ENCODE peak calls at places on chromosome 12, in ten cellular contexts. B is HAP-1, A is astrocyte of the cerebellum, D is GM23248, G is uterus, L is GM23338, V is mesendoderm, Y is left lung, W is suprapubic skin, N is lung. S is an unnamed sample.

GRCh38 chr12:42422785-42423184 is 96.8 kb downstream of the PPHLN1 start:
- DNase-seq in B (no peak), A (no peak), D (no peak), G (no peak), L (no peak), V (no peak), Y (no peak), W (no peak), N (no peak), S (no peak)

GRCh38 chr12:12506541-12506940 is 56.1 kb downstream of the DUSP16 start:
- DNase-seq in B (no peak), A (no peak), D (peak; percentile 77), G (no peak), L (peak; percentile 36), V (peak; percentile 61), Y (no peak), W (no peak), N (no peak), S (peak; percentile 70)

GRCh38 chr12:30794591-30795409 is 40.0 kb upstream of the CAPRIN2 start:
- DNase-seq in B (no peak), A (peak; percentile 86), D (peak; percentile 92), G (no peak), L (peak; percentile 77), V (peak; percentile 99), Y (no peak), W (no peak), N (no peak), S (peak; percentile 88)

GRCh38 chr12:72277415-72277814 is 5.2 kb downstream of the TRHDE start:
- DNase-seq in B (no peak), A (no peak), D (peak; percentile 16), G (no peak), L (no peak), V (no peak), Y (no peak), W (no peak), N (no peak), S (no peak)

GRCh38 chr12:71589478-71589881 is 74.2 kb downstream of the ZFC3H1 start:
- DNase-seq in B (no peak), A (no peak), D (peak; percentile 37), G (no peak), L (no peak), V (no peak), Y (no peak), W (no peak), N (no peak), S (no peak)

GRCh38 chr12:52740591-52740990 is 36.6 kb downstream of the KRT76 start:
- DNase-seq in B (no peak), A (no peak), D (no peak), G (no peak), L (no peak), V (no peak), Y (no peak), W (no peak), N (no peak), S (no peak)

GRCh38 chr12:125330645-125331341 is 265.6 kb downstream of the AACS start:
- DNase-seq in B (peak; percentile 86), A (no peak), D (peak; percentile 64), G (peak; percentile 22), L (peak; percentile 87), V (peak; percentile 79), Y (peak; percentile 88), W (no peak), N (peak; percentile 48), S (peak; percentile 69)

GRCh38 chr12:57765003-57765697 is 1.7 kb downstream of the CYP27B1 start:
- DNase-seq in B (peak; percentile 71), A (no peak), D (peak; percentile 69), G (no peak), L (peak; percentile 86), V (peak; percentile 78), Y (peak; percentile 86), W (no peak), N (no peak), S (no peak)

GRCh38 chr12:49865782-49866135 is 22.9 kb upstream of the BCDIN3D start:
- DNase-seq in B (no peak), A (no peak), D (no peak), G (no peak), L (no peak), V (no peak), Y (no peak), W (no peak), N (no peak), S (no peak)

GRCh38 chr12:49864817-49865090 is 21.8 kb upstream of the BCDIN3D start:
- DNase-seq in B (no peak), A (no peak), D (no peak), G (no peak), L (no peak), V (no peak), Y (no peak), W (no peak), N (no peak), S (no peak)

GRCh38 chr12:49865109-49865781 is 22.3 kb upstream of the BCDIN3D start:
- DNase-seq in B (no peak), A (no peak), D (no peak), G (no peak), L (no peak), V (no peak), Y (peak; percentile 45), W (no peak), N (no peak), S (no peak)

GRCh38 chr12:49866859-49867579 is 24.1 kb upstream of the BCDIN3D start:
- DNase-seq in B (peak; percentile 86), A (peak; percentile 26), D (peak; percentile 69), G (peak; percentile 83), L (peak; percentile 90), V (peak; percentile 81), Y (peak; percentile 88), W (peak; percentile 89), N (peak; percentile 82), S (peak; percentile 49)

DNA sequence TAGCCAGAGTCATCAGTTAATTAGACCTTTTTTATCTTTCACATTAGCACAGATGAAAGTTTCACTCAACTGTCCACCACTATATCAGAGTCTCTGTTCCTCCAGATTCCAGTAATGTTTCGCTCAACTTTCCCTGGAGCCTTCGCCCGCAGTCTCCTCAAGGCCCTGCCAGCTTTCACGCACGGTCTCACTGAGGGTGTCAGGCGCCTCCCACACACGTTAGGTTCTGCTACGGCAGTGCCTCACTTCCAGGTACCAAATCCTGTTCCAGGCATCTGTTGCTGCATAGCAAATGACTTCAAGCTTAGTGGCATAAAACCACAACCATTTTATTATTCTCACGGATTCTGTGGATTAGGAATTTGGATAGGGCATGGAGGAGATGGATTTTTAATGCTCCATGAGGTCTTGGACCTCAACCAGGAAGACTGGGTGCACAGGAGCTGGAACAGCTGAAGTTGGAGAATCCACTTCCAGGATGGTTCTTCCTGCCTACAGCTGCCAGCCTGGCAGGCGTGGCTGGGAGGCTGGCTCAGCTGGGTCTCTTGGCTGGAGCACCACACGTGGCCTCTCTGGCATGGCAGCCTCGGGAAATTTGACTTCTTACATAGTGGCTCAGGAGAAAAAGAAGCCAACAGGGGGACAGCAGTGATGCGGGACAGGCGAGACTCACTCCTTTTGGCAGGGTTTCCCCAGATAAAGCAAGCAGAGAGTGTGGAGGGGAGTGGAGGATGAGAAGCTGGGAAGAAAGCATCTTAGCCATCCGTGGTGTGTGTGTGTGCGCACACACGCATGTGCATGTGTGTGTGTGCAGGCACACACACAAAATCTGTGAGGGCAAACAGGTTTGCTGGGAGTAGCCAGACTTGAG is 21.3 kb upstream of the BCDIN3D start:
- DNase-seq in B (no peak), A (no peak), D (peak; percentile 23), G (no peak), L (no peak), V (no peak), Y (no peak), W (no peak), N (no peak), S (peak; percentile 55)
- H3K4me3 ChIP-seq in B (no peak overlapping the region), A (no peak overlapping the region), D (no peak overlapping the region), G (no peak overlapping the region), L (no peak overlapping the region), V (no peak overlapping the region), Y (no peak overlapping the region), W (no peak overlapping the region), N (no peak overlapping the region), S (no peak overlapping the region)

DNA sequence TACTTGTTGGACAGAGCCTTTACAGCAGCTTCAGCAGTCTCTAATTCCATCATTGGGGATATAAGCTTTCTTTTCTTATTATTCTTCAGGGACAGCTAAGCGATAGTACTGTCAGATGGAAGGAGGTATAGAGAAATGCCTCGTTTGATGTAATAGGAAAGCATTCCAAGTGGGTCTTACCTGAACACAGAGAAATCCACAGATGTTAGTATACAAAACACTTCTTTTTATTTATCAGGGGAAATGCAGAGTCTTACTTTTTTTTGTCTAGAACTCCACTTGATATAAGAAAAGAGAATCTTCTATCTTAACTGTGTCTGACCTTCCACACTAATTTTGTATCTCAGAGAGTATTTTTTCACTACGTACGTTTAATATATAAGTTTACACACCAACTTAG is 1.9 kb downstream of the SYT1 start:
- DNase-seq in B (no peak), A (no peak), D (no peak), G (no peak), L (no peak), V (no peak), Y (no peak), W (no peak), N (no peak), S (no peak)
- H3K4me3 ChIP-seq in B (no peak overlapping the region), A (no peak overlapping the region), D (no peak overlapping the region), G (no peak overlapping the region), L (peak overlapping the region; percentile 78), V (no peak overlapping the region), Y (no peak overlapping the region), W (no peak overlapping the region), N (no peak overlapping the region), S (no peak overlapping the region)

GRCh38 chr12:31807773-31808097 is 78.9 kb upstream of the AMN1 start:
- DNase-seq in B (no peak), A (no peak), D (no peak), G (no peak), L (no peak), V (no peak), Y (no peak), W (no peak), N (no peak), S (no peak)

GRCh38 chr12:31804185-31804504 is 75.3 kb upstream of the AMN1 start:
- DNase-seq in B (no peak), A (no peak), D (no peak), G (no peak), L (no peak), V (no peak), Y (no peak), W (no peak), N (no peak), S (no peak)

DNA sequence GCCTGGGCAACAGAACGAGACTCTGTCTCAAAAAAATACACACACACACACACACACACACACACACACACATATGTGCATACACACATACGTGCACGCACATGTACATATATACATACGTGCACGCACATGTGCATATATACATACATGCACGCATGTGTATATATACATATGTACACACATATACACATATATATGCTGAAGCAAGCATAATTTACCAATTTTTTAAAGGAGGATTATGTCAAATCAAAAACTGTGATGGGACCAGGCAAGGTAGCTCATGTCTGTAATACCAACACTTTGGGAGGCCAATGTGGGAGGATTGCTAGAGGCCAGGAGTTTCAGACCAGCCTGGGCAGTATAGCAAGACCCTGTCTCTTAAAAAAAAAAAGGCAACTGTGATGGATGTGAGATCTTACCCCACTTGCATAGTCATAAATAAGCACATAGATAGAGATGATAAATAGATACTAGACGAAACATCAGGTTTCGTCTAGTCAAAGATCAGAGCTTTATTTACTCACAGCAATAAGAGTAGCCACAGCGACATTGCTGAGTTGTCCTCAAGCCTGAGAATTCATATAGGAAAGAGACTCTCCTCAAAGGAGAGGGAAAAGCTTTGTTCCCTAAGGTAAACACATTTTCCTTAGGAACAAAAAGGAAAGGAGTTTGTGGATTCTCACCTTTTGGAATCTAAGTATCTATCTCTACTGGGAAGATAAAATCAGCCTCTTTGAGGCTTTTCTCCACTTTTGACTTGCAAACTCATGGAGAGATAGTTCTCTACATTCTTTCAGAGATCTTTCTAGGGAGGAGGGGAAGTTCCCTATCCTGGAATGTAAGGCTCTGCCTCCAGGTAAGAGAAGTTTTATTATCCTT is 74.7 kb upstream of the AMN1 start:
- DNase-seq in B (no peak), A (no peak), D (no peak), G (no peak), L (peak; percentile 57), V (peak; percentile 88), Y (no peak), W (no peak), N (no peak), S (no peak)
- H3K4me3 ChIP-seq in B (no peak overlapping the region), A (no peak overlapping the region), D (no peak overlapping the region), G (no peak overlapping the region), L (no peak overlapping the region), V (no peak overlapping the region), Y (no peak overlapping the region), W (no peak overlapping the region), N (no peak overlapping the region), S (no peak overlapping the region)

DNA sequence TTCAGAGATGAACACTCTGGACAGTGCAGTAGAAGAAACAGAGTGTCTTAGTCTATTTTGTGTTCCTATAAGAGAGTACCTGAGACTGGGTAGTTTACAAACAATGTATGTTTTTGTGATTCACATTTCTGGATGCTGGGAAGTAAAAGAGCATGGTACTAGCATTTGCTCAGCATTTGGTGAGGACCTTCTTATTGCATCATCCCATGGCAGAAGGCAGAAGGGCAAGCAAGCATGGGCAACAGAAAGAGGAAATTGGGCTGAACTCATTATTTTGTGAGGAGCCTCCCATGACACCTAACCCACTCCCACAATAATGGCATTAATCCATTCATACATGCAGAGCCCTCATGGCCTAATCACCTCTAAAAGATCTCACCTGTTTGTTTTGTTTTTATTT is 8.0 kb downstream of the ANKS1B start:
- DNase-seq in B (no peak), A (no peak), D (no peak), G (no peak), L (no peak), V (no peak), Y (no peak), W (no peak), N (no peak), S (no peak)
- H3K4me3 ChIP-seq in B (no peak overlapping the region), A (no peak overlapping the region), D (no peak overlapping the region), G (no peak overlapping the region), L (no peak overlapping the region), V (no peak overlapping the region), Y (no peak overlapping the region), W (no peak overlapping the region), N (no peak overlapping the region), S (no peak overlapping the region)